ENCODE peak calls at places on chromosomes 13 and 19, in nine cellular contexts. V is hepatocyte; T is CD8-positive, alpha-beta T cell; C is psoas muscle; Z is A673; M is heart left ventricle; W is osteoblast; O is activated B cell treated with CpG ODN at 0.5 μM for 24 hours; E is WTC11. J is an unnamed sample.

GRCh38 chr19:18775586-18776287 is 15.4 kb downstream of the COMP start:
- DNase-seq in T (no peak), V (no peak), E (no peak), W (peak; percentile 100), O (no peak), C (no peak), M (peak; percentile 47), Z (no peak), J (peak; percentile 44)

GRCh38 chr13:93655132-93655531 is 428.5 kb downstream of the GPC6 start:
- DNase-seq in Z (no peak), C (no peak), E (no peak), T (no peak), M (no peak), O (no peak), V (no peak), W (no peak), J (no peak)

GRCh38 chr13:98504371-98504963 is 72.4 kb downstream of the STK24 start:
- DNase-seq in T (no peak), C (no peak), W (no peak), E (no peak), Z (no peak), M (no peak), V (no peak), O (no peak), J (peak; percentile 55)

GRCh38 chr19:12194827-12195500 is 32.1 kb downstream of the ZNF136 start:
- DNase-seq in T (peak; percentile 42), W (no peak), Z (peak; percentile 44), C (peak; percentile 77), O (peak; percentile 69), M (peak; percentile 86), V (no peak), E (peak; percentile 98), J (no peak)

GRCh38 chr19:46030861-46031550 is 8.2 kb upstream of the PGLYRP1 start:
- DNase-seq in C (no peak), V (peak; percentile 69), M (no peak), E (no peak), T (no peak), W (no peak), Z (no peak), O (no peak), J (no peak)

GRCh38 chr13:45441633-45442032 is 23.1 kb upstream of the COG3 start:
- DNase-seq in T (no peak), V (no peak), Z (peak; percentile 33), E (no peak), W (no peak), O (no peak), M (no peak), C (no peak), J (peak; percentile 30)

GRCh38 chr13:44969858-44970484 is 19.3 kb downstream of the NUFIP1 start:
- DNase-seq in O (no peak), V (peak; percentile 77), C (no peak), M (no peak), W (no peak), E (no peak), Z (peak; percentile 71), T (no peak), J (no peak)

GRCh38 chr19:8237026-8237425 is 27.9 kb downstream of the CERS4 start:
- DNase-seq in C (no peak), W (peak; percentile 38), V (no peak), T (no peak), Z (no peak), M (no peak), O (no peak), E (no peak), J (no peak)

GRCh38 chr13:113785051-113786010 is 26.3 kb downstream of the TMEM255B start:
- DNase-seq in Z (peak; percentile 12), E (no peak), O (no peak), T (no peak), C (no peak), V (no peak), M (no peak), W (peak; percentile 95), J (no peak)

GRCh38 chr19:28372800-28373199 is 840.2 kb downstream of the UQCRFS1 start:
- DNase-seq in T (no peak), C (no peak), V (no peak), E (no peak), W (no peak), O (no peak), Z (no peak), M (no peak), J (no peak)

GRCh38 chr19:35000647-35001501 is 751 bp downstream of the GRAMD1A start:
- DNase-seq in M (no peak), V (peak; percentile 60), O (peak; percentile 38), E (peak; percentile 43), C (no peak), W (peak; percentile 94), T (peak; percentile 49), Z (peak; percentile 38), J (peak; percentile 64)

GRCh38 chr13:44385847-44386246 is 12.2 kb downstream of the SERP2 start:
- DNase-seq in E (no peak), M (no peak), V (no peak), C (no peak), O (no peak), T (no peak), Z (no peak), W (no peak), J (no peak)

GRCh38 chr13:110828705-110829104 is 86.2 kb downstream of the ANKRD10 start:
- DNase-seq in O (no peak), V (no peak), T (no peak), C (no peak), E (no peak), W (no peak), Z (no peak), M (no peak), J (no peak)

GRCh38 chr13:48275507-48275906 is 28.0 kb upstream of the RB1 start:
- DNase-seq in E (no peak), Z (no peak), M (no peak), T (no peak), W (no peak), O (no peak), V (no peak), C (no peak), J (no peak)

GRCh38 chr13:29964181-29964845 is 113.9 kb upstream of the UBL3 start:
- DNase-seq in T (no peak), W (no peak), C (no peak), Z (no peak), E (peak; percentile 44), M (no peak), O (no peak), V (no peak), J (no peak)
- TF ChIP-seq CTCF in T (no peak), W (no peak), C (no peak), Z (no peak), E (no peak), M (no peak), O (no peak), V (no peak), J (no peak)

GRCh38 chr19:52570005-52570861 is at the start of gene ZNF701:
- DNase-seq in Z (peak; percentile 92), C (peak; percentile 95), W (peak; percentile 94), E (peak; percentile 99), V (peak; percentile 97), M (peak; percentile 98), O (peak; percentile 98), T (peak; percentile 95), J (peak; percentile 89)
- TF ChIP-seq CTCF in Z (no peak), C (peak; percentile 32), W (no peak), E (peak; percentile 32), V (no peak), M (peak; percentile 37), O (no peak), T (peak; percentile 30), J (no peak)

GRCh38 chr19:57466489-57466888 is 9.5 kb upstream of the VN1R1 start:
- DNase-seq in Z (no peak), C (peak; percentile 22), T (no peak), W (no peak), O (no peak), V (no peak), E (no peak), M (no peak), J (no peak)

DNA sequence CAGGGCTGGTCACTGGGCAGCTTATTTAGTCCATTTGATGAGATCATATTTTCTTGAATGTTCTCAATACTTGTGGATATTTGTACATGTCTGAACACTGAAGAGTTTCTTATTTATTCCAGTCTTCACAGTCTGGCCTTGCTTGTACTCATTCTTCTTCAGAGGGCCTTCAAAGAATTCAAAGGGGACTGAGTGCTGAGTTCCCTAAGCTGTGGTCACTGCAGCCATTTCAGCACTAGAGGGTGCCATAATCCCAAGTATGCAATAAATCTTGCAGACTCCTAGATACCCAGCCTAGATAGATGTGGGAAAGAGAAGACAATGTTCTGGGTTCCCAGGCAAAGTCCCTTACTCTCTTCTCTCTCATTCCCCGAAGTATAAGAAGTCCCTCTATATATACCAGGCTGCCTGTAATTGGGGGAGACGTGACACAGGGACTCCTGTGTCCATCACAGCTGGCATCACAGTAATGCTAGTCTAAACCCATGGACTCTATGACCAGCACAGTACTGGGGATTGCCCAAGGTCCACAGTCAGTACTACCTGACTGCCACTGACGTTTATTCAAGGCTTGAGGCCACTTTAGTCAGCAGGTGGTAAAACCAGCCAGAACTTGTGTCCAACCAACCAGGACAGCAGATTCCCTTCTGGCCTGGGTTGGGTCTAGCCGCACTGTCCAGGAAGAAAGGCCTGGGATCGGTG is 8.9 kb upstream of the VN1R1 start:
- DNase-seq in O (no peak), E (peak; percentile 38), C (no peak), W (no peak), V (no peak), Z (peak; percentile 66), M (no peak), T (no peak), J (peak; percentile 25)
- TF ChIP-seq CTCF in O (no peak), E (peak; percentile 22), C (no peak), W (peak; percentile 25), V (peak; percentile 4), Z (peak; percentile 61), M (peak; percentile 54), T (no peak), J (peak; percentile 37)

DNA sequence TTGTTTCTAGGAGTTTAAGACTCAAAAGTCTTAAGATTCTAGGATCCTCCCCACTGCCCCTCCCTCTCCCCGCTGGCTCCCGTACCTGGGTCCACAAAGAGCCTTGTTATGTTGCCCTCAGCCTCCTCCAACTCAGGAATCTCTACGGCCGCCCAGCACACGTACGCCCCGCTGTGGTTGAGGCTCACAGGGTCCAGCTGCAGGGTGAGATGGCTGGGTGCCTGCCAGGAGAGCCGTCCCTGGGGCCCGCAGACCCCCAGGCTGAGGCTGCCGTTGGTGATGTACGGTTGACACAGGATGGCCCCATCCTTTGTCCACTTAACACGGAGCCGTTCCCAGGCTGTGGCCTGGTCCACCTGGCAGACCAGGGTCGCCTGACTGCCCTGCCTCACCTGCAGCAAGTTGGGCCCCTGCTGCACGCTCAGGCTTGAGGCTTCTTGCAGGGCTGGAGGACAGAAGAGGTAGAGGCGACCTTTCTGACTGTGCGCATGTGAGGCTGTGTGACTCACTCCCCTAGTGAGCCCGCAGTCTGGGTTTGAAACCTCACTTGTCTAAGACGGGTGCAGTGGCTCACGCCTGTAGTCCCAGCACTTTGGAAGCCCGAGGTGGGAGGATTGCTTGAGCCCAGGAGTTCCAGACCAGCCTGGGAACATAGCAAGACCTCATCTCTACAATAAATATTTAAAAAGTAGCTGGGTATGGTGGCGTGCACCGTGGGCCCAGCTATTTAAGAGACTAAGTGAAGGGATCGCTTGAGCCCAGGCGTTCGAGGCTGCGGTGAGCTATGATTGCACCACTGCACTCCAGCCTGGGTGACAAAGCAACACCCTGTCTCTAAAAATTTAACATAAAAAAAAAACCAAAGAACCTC is 4.1 kb downstream of the TMIGD2 start:
- DNase-seq in O (no peak), C (no peak), T (no peak), V (no peak), E (peak; percentile 29), W (peak; percentile 63), Z (no peak), M (no peak), J (no peak)
- TF ChIP-seq CTCF in O (no peak), C (no peak), T (no peak), V (no peak), E (no peak), W (no peak), Z (no peak), M (no peak), J (no peak)

GRCh38 chr13:29125145-29125933 is 305.2 kb downstream of the MTUS2 start:
- DNase-seq in V (no peak), W (no peak), O (no peak), C (no peak), Z (no peak), T (no peak), M (no peak), E (no peak), J (peak; percentile 28)
- TF ChIP-seq CTCF in V (no peak), W (no peak), O (no peak), C (no peak), Z (no peak), T (no peak), M (no peak), E (no peak), J (no peak)